ENCODE peak calls at places on chromosomes 1 and 21, in eight cellular contexts. F is transverse colon, O is foreskin fibroblast, C is Peyer's patch, W is H9, N is heart right ventricle, G is fibroblast of mammary gland, Z is cardiac muscle cell. M is an unnamed sample.

GRCh38 chr1:2429780-2430591 is 17.6 kb upstream of the PEX10 start:
- DNase-seq in N (no peak), C (no peak), G (no peak), Z (no peak), W (peak), O (peak), F (no peak), M (no peak)

GRCh38 chr1:172585348-172585747 is 52.4 kb downstream of the SUCO start:
- DNase-seq in F (no peak), N (no peak), C (no peak), W (no peak), G (peak), Z (peak), O (peak), M (no peak)

GRCh38 chr1:90000934-90001676 is 6.2 kb downstream of the ZNF326 start:
- DNase-seq in O (no peak), Z (no peak), W (no peak), G (no peak), N (no peak), C (no peak), F (no peak), M (no peak)

GRCh38 chr1:31505884-31506497 is 70.3 kb upstream of the TINAGL1 start:
- DNase-seq in W (peak), O (peak), N (no peak), F (no peak), Z (peak), G (peak), C (no peak), M (no peak)

GRCh38 chr1:180295999-180296398 is 65.9 kb downstream of the LHX4 start:
- DNase-seq in W (no peak), C (no peak), Z (no peak), G (no peak), O (no peak), N (no peak), F (no peak), M (no peak)

GRCh38 chr1:153542956-153543737 is 2.4 kb upstream of the S100A5 start:
- DNase-seq in G (peak), N (no peak), W (no peak), Z (no peak), C (peak), F (no peak), O (peak), M (no peak)

GRCh38 chr21:46207006-46207919 is 21.3 kb downstream of the LSS start:
- DNase-seq in Z (no peak), W (no peak), N (no peak), G (no peak), F (no peak), C (peak), O (no peak), M (no peak)

GRCh38 chr1:151944110-151944858 is 35.0 kb upstream of the THEM4 start:
- DNase-seq in N (no peak), C (no peak), G (peak), F (no peak), O (peak), W (no peak), Z (peak), M (no peak)

GRCh38 chr1:248421384-248421783 is 18.5 kb downstream of the OR2T1 start:
- DNase-seq in O (peak), Z (no peak), F (no peak), C (no peak), W (no peak), N (no peak), G (peak), M (no peak)

DNA sequence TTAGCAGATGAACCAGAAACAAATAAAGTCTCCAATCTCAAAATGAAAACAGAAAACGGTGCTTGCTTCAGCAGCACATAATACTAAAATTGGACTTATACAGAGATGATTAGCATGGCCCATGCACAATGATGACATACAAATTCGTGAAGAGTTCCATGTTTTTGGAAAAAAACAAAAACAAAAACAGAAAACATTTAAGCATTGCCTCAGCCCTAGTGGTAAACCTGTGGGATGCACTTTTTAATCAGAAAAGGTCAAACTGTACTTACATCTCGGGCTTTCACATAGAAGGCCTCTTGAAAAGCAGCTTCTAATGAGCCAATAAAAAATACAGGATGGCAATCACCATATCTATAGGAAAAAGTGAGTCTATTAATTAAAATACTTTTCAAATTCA is 159.1 kb upstream of the DMRTA2 start:
- DNase-seq in F (no peak), C (no peak), Z (no peak), G (no peak), N (no peak), W (no peak), O (no peak), M (no peak)
- TF ChIP-seq CTCF in F (no peak), C (no peak), Z (no peak), G (no peak), N (no peak), W (peak), O (no peak), M (peak)

GRCh38 chr1:21318057-21318713 is 27.9 kb upstream of the ECE1 start:
- DNase-seq in O (peak), G (no peak), Z (no peak), W (no peak), N (no peak), F (no peak), C (no peak), M (no peak)

GRCh38 chr1:21318714-21319159 is 28.5 kb upstream of the ECE1 start:
- DNase-seq in C (no peak), G (peak), Z (peak), N (peak), W (no peak), F (peak), O (peak), M (peak)

GRCh38 chr1:21317690-21318043 is 27.4 kb upstream of the ECE1 start:
- DNase-seq in Z (no peak), W (no peak), N (no peak), O (no peak), F (no peak), C (no peak), G (no peak), M (no peak)

GRCh38 chr1:21320410-21321107 is 30.3 kb upstream of the ECE1 start:
- DNase-seq in N (no peak), F (no peak), O (no peak), W (no peak), Z (peak), G (no peak), C (no peak), M (no peak)

DNA sequence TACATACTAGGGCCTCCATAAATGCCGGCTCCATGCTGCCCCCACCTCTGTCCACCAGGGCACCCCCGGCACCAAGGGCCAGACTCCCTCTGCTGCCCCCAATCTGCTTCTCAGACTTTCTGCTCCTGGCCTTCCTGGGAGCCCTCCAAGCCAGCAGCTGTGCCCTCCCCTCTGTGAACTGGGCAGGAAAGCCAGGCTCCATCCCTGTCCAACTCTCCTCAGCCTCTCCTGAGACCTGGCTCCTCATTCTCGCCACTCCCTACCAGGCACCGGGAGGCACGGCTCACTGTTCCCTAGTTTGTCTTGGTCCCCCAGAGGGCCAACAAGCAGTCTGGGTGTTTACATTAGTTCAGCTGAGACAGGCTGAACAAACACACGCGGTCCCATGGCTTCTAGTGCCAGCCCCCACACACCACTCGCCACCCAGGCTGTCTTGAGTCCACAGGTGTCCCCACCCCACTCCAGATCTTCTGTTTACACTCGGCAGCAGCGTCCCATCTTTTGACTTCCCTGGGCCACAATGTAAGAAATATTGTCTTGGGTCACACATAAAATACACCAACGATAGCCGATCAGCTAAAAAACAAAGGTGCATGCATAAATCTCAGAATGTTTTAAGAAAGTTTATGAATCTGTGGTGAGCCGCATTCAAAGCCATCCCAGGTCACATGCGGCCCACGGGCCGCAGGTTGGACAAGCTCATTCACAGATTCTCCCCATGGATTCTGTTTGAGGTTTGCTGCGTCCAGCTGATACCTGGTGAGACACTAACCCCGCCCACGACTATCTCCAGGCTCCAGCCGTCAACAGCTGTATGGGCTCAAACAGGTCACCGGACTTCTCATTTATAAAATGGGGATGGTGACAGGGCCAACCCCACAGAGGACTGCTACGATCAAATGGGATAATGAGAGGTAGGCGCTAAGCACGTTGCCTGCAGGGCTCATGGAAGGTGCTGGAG is 29.5 kb upstream of the ECE1 start:
- DNase-seq in C (no peak), W (no peak), O (no peak), N (no peak), G (peak), F (no peak), Z (no peak), M (no peak)
- TF ChIP-seq CTCF in C (no peak), W (peak), O (no peak), N (no peak), G (no peak), F (no peak), Z (peak), M (no peak)

DNA sequence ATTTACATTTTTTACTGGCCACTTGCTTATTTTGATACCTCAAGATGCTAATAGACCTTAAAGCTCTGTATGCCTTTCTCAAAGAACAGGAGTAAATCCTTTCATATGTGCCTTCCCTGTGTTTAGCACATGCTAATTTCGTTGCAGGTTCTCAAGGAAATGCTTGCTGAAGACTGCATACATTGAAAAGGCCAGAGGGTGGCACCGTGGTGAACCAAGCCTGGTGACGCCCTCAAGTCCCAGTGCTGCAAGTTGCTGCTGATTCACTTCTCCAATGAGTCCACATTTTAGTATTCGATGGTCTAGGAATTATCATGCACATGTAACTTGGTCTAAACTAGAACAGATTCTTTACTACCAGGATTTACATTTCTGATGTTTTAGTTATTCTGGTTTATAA is 94.1 kb downstream of the CLDN17 start:
- DNase-seq in F (peak), N (no peak), G (peak), W (peak), O (peak), Z (peak), C (no peak), M (peak)
- TF ChIP-seq CTCF in F (peak), N (peak), G (peak), W (peak), O (no peak), Z (peak), C (no peak), M (peak)

DNA sequence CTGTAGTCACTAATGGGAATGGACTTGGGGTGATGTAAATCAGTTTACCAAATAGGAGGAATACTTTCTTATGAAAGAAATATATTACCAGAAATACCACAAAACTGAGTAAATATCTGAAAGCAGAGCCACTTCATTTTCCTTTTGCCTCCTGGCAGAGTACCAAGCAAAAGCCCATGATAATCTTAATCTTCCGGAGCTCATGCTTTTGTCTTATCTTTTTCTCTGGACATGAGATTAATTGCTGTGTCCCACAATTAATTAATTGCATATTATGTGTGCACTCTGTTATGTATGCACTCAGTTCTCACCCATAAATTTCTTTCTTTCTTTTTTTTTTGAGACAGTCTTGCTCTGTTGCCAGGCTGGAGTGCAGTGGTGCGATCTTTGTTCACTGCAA is 94.1 kb upstream of the PDE4B start:
- DNase-seq in C (no peak), G (no peak), Z (no peak), W (no peak), F (no peak), N (no peak), O (no peak), M (no peak)
- TF ChIP-seq CTCF in C (no peak), G (no peak), Z (no peak), W (no peak), F (no peak), N (no peak), O (no peak), M (no peak)

GRCh38 chr1:43622901-43623780 is 26.8 kb upstream of the KDM4A start:
- DNase-seq in N (no peak), C (no peak), W (no peak), Z (no peak), F (no peak), O (no peak), G (no peak), M (no peak)

GRCh38 chr1:43621386-43621785 is 28.6 kb upstream of the KDM4A start:
- DNase-seq in Z (no peak), O (no peak), W (no peak), C (no peak), G (peak), F (no peak), N (no peak), M (no peak)

GRCh38 chr1:43621861-43622260 is 28.1 kb upstream of the KDM4A start:
- DNase-seq in Z (no peak), G (peak), C (no peak), F (no peak), W (no peak), N (no peak), O (no peak), M (no peak)

GRCh38 chr1:43622471-43622870 is 27.5 kb upstream of the KDM4A start:
- DNase-seq in O (peak), G (peak), C (no peak), F (no peak), Z (peak), W (no peak), N (no peak), M (no peak)

DNA sequence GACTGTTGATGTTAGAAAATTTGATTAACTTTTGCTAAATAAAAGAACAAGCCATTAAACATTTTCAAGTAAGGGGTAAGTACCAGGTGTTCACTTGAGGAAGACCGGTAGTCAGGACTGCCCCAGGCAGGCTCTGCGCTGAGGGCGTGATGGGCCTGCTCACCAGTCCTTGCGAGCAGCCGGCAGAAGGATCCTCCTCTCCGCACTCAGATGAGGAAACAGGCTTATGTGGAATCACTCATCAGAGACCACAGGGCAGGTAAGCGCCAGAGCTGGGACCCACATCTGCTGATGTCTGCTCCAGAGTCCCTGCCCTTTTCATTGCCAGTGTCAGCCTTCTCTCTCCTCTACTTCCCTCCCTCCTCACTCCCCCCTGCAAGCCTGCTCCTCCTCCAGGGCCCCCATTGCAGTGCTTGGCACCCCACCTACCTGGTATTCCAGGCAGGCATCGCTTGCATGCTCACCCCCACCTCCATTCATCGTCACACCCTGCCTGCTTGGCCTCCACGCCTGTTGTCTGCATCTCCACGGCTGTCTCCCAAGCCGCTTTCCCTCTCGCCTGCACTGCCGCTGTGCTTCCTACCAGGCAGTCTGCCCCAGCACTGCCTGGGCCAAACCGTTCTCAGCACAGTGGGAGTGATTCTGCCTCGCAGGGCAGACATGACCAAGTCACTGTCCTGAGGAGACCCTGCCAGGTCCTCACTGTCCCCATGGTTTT is 24.7 kb upstream of the KDM4A start:
- DNase-seq in C (no peak), G (no peak), O (no peak), N (no peak), Z (no peak), W (no peak), F (no peak), M (no peak)
- TF ChIP-seq CTCF in C (no peak), G (no peak), O (no peak), N (no peak), Z (no peak), W (no peak), F (no peak), M (no peak)

GRCh38 chr1:93681095-93681548 is 515 bp downstream of the BCAR3 start:
- DNase-seq in C (peak), N (peak), F (no peak), G (no peak), O (no peak), Z (peak), W (no peak), M (peak)

GRCh38 chr1:93680121-93681094 is 1.2 kb downstream of the BCAR3 start:
- DNase-seq in F (peak), O (peak), N (peak), Z (peak), G (peak), W (peak), C (peak), M (peak)

GRCh38 chr1:93683234-93683633 is 1.6 kb upstream of the BCAR3 start:
- DNase-seq in C (no peak), N (no peak), F (no peak), G (no peak), W (no peak), Z (no peak), O (no peak), M (no peak)

GRCh38 chr1:93679546-93679945 is 2.1 kb downstream of the BCAR3 start:
- DNase-seq in Z (no peak), C (no peak), O (peak), N (no peak), F (no peak), G (no peak), W (no peak), M (no peak)

DNA sequence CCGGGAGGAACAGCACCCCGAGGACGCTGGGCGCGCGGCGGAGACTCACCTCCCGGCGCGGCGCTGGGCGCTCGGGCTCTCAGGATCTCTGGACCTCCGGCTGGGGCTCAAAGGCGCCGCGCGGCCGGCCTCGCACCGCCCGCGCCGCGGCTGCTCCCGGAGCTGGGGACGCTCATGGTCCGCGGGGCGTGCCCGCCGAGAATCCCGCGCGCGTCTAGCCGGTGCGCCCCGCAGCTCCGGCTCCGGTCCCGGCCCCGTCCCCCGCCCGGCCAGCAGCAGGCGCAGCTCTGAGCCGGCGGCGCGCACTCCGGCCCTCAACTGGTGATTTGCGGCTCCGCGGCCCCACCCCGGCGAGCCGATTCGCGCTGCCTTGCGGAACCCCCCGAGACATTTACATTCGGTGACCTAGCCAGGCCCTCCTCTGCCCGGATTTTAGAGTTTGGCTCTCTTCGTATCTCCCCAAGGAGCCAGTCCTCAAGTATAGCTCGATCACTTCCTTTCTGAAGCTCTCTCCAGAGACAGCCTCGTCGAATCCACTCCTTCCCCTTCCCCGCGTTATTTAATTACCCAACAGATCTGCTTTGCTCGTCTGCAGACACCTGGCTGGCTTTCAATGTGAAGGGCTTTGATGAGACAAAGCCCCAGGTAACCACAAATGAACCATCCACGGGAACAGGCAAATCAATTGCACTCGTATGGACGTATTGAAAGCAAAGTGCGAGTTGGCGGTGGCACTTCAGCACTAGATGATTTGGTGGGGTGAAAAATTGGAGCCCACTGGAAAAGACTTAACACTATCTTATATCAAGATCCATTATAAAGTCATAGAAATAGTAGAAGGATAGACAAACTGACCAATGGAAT is at the start of gene BCAR3:
- DNase-seq in O (peak), C (peak), N (peak), F (peak), Z (peak), W (peak), G (peak), M (peak)
- TF ChIP-seq CTCF in O (peak), C (no peak), N (peak), F (no peak), Z (peak), W (no peak), G (no peak), M (no peak)

GRCh38 chr1:19436716-19437476 is 48.4 kb downstream of the CAPZB start:
- DNase-seq in F (peak), G (peak), N (peak), W (no peak), C (peak), O (peak), Z (peak), M (no peak)

GRCh38 chr1:19437911-19438310 is 47.4 kb downstream of the CAPZB start:
- DNase-seq in G (peak), N (peak), F (peak), O (peak), C (no peak), W (no peak), Z (peak), M (peak)

GRCh38 chr1:19438552-19439196 is 46.7 kb downstream of the CAPZB start:
- DNase-seq in C (no peak), N (no peak), F (no peak), O (peak), G (peak), W (no peak), Z (no peak), M (no peak)

GRCh38 chr1:19441048-19441447 is 44.3 kb downstream of the CAPZB start:
- DNase-seq in N (no peak), Z (no peak), W (no peak), G (no peak), F (no peak), C (no peak), O (no peak), M (no peak)

GRCh38 chr1:19439464-19440171 is 45.7 kb downstream of the CAPZB start:
- DNase-seq in W (no peak), N (peak), Z (peak), G (peak), O (peak), F (no peak), C (no peak), M (no peak)
- TF ChIP-seq CTCF in W (peak), N (peak), Z (peak), G (peak), O (no peak), F (no peak), C (no peak), M (no peak)

M was measured in nephron progenitor cell.